ENCODE peak calls at places on chromosomes 2 and 18, in five cellular contexts. U is T-helper 22 cell, X is cardiac fibroblast, F is HEK293T, V is A172. J is an unnamed sample.

GRCh38 chr18:25732862-25733261 is 357.6 kb downstream of the SS18 start:
- DNase-seq in V (no peak), X (no peak), U (no peak), F (no peak), J (no peak)

GRCh38 chr2:30978044-30978443 is 160.2 kb downstream of the GALNT14 start:
- DNase-seq in V (no peak), U (no peak), X (no peak), F (no peak), J (no peak)

GRCh38 chr2:216560695-216561370 is 62.2 kb downstream of the RPL37A start:
- DNase-seq in V (no peak), F (no peak), X (peak), U (no peak), J (no peak)

GRCh38 chr2:158580760-158581159 is 124.0 kb downstream of the PKP4 start:
- DNase-seq in U (no peak), X (no peak), V (no peak), F (no peak), J (no peak)

GRCh38 chr2:31286230-31286629 is 52.3 kb downstream of the EHD3 start:
- DNase-seq in U (no peak), X (peak), F (no peak), V (no peak), J (no peak)

GRCh38 chr2:223062304-223062845 is 10.4 kb downstream of the KCNE4 start:
- DNase-seq in X (no peak), V (no peak), F (no peak), U (no peak), J (no peak)

GRCh38 chr2:191656792-191657191 is 21.1 kb upstream of the NABP1 start:
- DNase-seq in X (no peak), V (no peak), F (no peak), U (no peak), J (no peak)

GRCh38 chr2:86750240-86750839 is 30.2 kb downstream of the RMND5A start:
- DNase-seq in V (peak), F (no peak), U (no peak), X (peak), J (no peak)

GRCh38 chr2:102504833-102505232 is 31.8 kb downstream of the SLC9A4 start:
- DNase-seq in U (no peak), X (no peak), V (no peak), F (no peak), J (no peak)

GRCh38 chr2:163182764-163183354 is 344.3 kb upstream of the KCNH7 start:
- DNase-seq in X (peak), F (peak), U (no peak), V (peak), J (no peak)

GRCh38 chr2:85886585-85886984 is 2.2 kb downstream of the ST3GAL5 start:
- DNase-seq in F (no peak), U (no peak), X (peak), V (peak), J (no peak)

GRCh38 chr2:152763651-152764050 is 45.2 kb downstream of the ARL6IP6 start:
- DNase-seq in F (no peak), X (no peak), V (no peak), U (no peak), J (no peak)

GRCh38 chr18:63155910-63156773 is 163.4 kb downstream of the BCL2 start:
- DNase-seq in V (no peak), U (no peak), F (no peak), X (no peak), J (no peak)

GRCh38 chr2:160427629-160428424 is 65.8 kb downstream of the RBMS1 start:
- DNase-seq in X (peak), F (no peak), V (peak), U (peak), J (peak)

GRCh38 chr18:67001052-67001451 is 397.2 kb upstream of the CDH19 start:
- DNase-seq in X (no peak), V (no peak), F (no peak), U (no peak), J (no peak)

GRCh38 chr2:105055613-105056012 is 17.7 kb downstream of the MRPS9 start:
- DNase-seq in U (no peak), V (no peak), F (no peak), X (peak), J (no peak)

GRCh38 chr2:234952270-234953115 is 676 bp downstream of the SH3BP4 start:
- DNase-seq in F (no peak), V (no peak), U (no peak), X (no peak), J (peak)

GRCh38 chr18:23336072-23336471 is 117.0 kb upstream of the RIOK3 start:
- DNase-seq in F (no peak), V (no peak), U (no peak), X (peak), J (no peak)

GRCh38 chr2:232420073-232420454 is 13.4 kb downstream of the ALPG start:
- DNase-seq in F (no peak), V (no peak), U (no peak), X (no peak), J (no peak)

GRCh38 chr2:25445464-25445863 is 103.7 kb upstream of the DNMT3A start:
- DNase-seq in F (no peak), U (no peak), V (no peak), X (no peak), J (no peak)

GRCh38 chr2:11515441-11516071 is 18.3 kb upstream of the GREB1 start:
- DNase-seq in F (no peak), X (no peak), V (no peak), U (no peak), J (no peak)

GRCh38 chr18:39414009-39414700 is 1848.6 kb upstream of the CELF4 start:
- DNase-seq in X (peak), F (no peak), V (peak), U (no peak), J (no peak)

GRCh38 chr2:129801575-129801974 is 177.9 kb upstream of the RAB6C start:
- DNase-seq in U (no peak), F (no peak), V (peak), X (peak), J (no peak)

GRCh38 chr2:161613161-161613560 is 11.1 kb upstream of the SLC4A10 start:
- DNase-seq in X (no peak), V (no peak), F (no peak), U (no peak), J (no peak)

GRCh38 chr2:213216461-213216860 is 65.0 kb upstream of the IKZF2 start:
- DNase-seq in F (no peak), X (peak), U (no peak), V (no peak), J (no peak)

GRCh38 chr2:42770288-42771131 is 6.6 kb upstream of the OXER1 start:
- DNase-seq in F (peak), V (peak), X (peak), U (no peak), J (no peak)

GRCh38 chr2:34070196-34070595 is 471.1 kb upstream of the FAM98A start:
- DNase-seq in X (no peak), V (no peak), F (no peak), U (no peak), J (no peak)

GRCh38 chr2:201116959-201117734 is 1.2 kb downstream of the CFLAR start:
- DNase-seq in X (peak), F (peak), V (peak), U (peak), J (peak)

GRCh38 chr18:79466591-79466990 is 70.9 kb downstream of the NFATC1 start:
- DNase-seq in V (no peak), X (no peak), U (no peak), F (no peak), J (no peak)

GRCh38 chr2:61762292-61762691 is 91.6 kb downstream of the FAM161A start:
- DNase-seq in U (peak), F (no peak), V (no peak), X (no peak), J (no peak)

GRCh38 chr2:70999362-70999761 is 4.7 kb upstream of the TEX261 start:
- DNase-seq in V (no peak), X (no peak), U (no peak), F (no peak), J (no peak)

GRCh38 chr2:20229322-20230201 is 4.6 kb upstream of the SDC1 start:
- DNase-seq in F (no peak), U (no peak), V (no peak), X (peak), J (no peak)

GRCh38 chr18:7567487-7568425 is 640 bp downstream of the PTPRM start:
- DNase-seq in U (no peak), V (no peak), F (peak), X (peak), J (peak)

GRCh38 chr2:116754371-116755101 is 1060.0 kb upstream of the DDX18 start:
- DNase-seq in U (no peak), F (no peak), V (peak), X (no peak), J (no peak)

GRCh38 chr2:35790292-35790691 is 565.3 kb upstream of the CRIM1 start:
- DNase-seq in F (no peak), X (no peak), V (no peak), U (no peak), J (no peak)

GRCh38 chr2:235669983-235670962 is 176.4 kb downstream of the AGAP1 start:
- DNase-seq in X (peak), U (no peak), F (peak), V (no peak), J (peak)